ENCODE peak calls at places on chromosomes 4 and X, in four cellular contexts. S is fibroblast of lung, R is suprapubic skin, N is upper lobe of right lung. I is an unnamed sample.

GRCh38 chr4:6343950-6344408 is 74.3 kb downstream of the WFS1 start:
- DNase-seq in N (no peak), R (no peak), S (peak; percentile 82), I (peak; percentile 8)

GRCh38 chr4:8721621-8722020 is 129.1 kb downstream of the CPZ start:
- DNase-seq in R (no peak), N (no peak), S (no peak), I (no peak)

GRCh38 chrX:1481636-1482529 is 29.2 kb upstream of the ASMTL start:
- DNase-seq in S (peak; percentile 63), N (peak; percentile 71), R (peak; percentile 67), I (peak; percentile 6)

GRCh38 chr4:26930964-26931363 is 70.3 kb downstream of the STIM2 start:
- DNase-seq in R (no peak), S (peak; percentile 12), N (no peak), I (no peak)

GRCh38 chrX:130395341-130395740 is 6.4 kb upstream of the RBMX2 start:
- DNase-seq in S (no peak), R (no peak), N (no peak), I (no peak)

GRCh38 chr4:87805971-87806370 is 6.6 kb downstream of the IBSP start:
- DNase-seq in S (peak; percentile 43), N (no peak), R (no peak), I (no peak)

GRCh38 chrX:130216312-130216711 is 44.5 kb downstream of the RAB33A start:
- DNase-seq in S (peak; percentile 15), N (no peak), R (no peak), I (no peak)

GRCh38 chrX:10159069-10159468 is 2.3 kb downstream of the CLCN4 start:
- DNase-seq in N (no peak), R (no peak), S (no peak), I (no peak)

GRCh38 chrX:33725556-33726232 is 406.4 kb downstream of the FAM47A start:
- DNase-seq in N (no peak), R (no peak), S (no peak), I (no peak)

GRCh38 chr4:180913750-180914149 is 1329.5 kb upstream of the TENM3 start:
- DNase-seq in N (no peak), R (no peak), S (peak; percentile 91), I (no peak)

GRCh38 chrX:367866-368265 is 18.8 kb downstream of the PPP2R3B start:
- DNase-seq in S (no peak), N (no peak), R (no peak), I (no peak)

GRCh38 chrX:78652971-78653822 is 5.9 kb downstream of the RTL3 start:
- DNase-seq in N (no peak), R (no peak), S (peak; percentile 92), I (peak; percentile 78)

GRCh38 chr4:7721984-7722551 is 217.6 kb downstream of the AFAP1 start:
- DNase-seq in N (no peak), R (no peak), S (no peak), I (no peak)

GRCh38 chrX:40671126-40671525 is 23.8 kb upstream of the CXorf38 start:
- DNase-seq in S (peak; percentile 21), N (no peak), R (no peak), I (no peak)

GRCh38 chrX:45449982-45450381 is 249.3 kb upstream of the DIPK2B start:
- DNase-seq in N (no peak), S (peak; percentile 50), R (no peak), I (peak; percentile 19)

GRCh38 chr4:25313194-25313895 is 771 bp downstream of the ZCCHC4 start:
- DNase-seq in R (no peak), S (no peak), N (no peak), I (no peak)

GRCh38 chr4:519885-520595 is 21.0 kb downstream of the PIGG start:
- DNase-seq in S (no peak), N (no peak), R (no peak), I (no peak)

GRCh38 chrX:39492495-39493162 is 605.1 kb downstream of the BCOR start:
- DNase-seq in R (no peak), S (no peak), N (no peak), I (no peak)

GRCh38 chr4:184306949-184307348 is 89.3 kb upstream of the ENPP6 start:
- DNase-seq in S (peak; percentile 36), N (no peak), R (no peak), I (no peak)

GRCh38 chr4:86595426-86595805 is 1.3 kb downstream of the PTPN13 start:
- DNase-seq in S (peak; percentile 45), N (no peak), R (no peak), I (no peak)

GRCh38 chr4:98710831-98711230 is 52.4 kb upstream of the TSPAN5 start:
- DNase-seq in N (no peak), R (no peak), S (peak; percentile 31), I (no peak)

GRCh38 chr4:168699224-168699878 is 202.5 kb downstream of the PALLD start:
- DNase-seq in N (no peak), R (no peak), S (no peak), I (no peak)

GRCh38 chrX:16992902-16993301 is 46.4 kb downstream of the REPS2 start:
- DNase-seq in R (no peak), S (no peak), N (no peak), I (no peak)

GRCh38 chrX:16992411-16992810 is 46.0 kb downstream of the REPS2 start:
- DNase-seq in S (no peak), R (no peak), N (no peak), I (no peak)

GRCh38 chrX:16990839-16991238 is 44.4 kb downstream of the REPS2 start:
- DNase-seq in N (no peak), S (no peak), R (no peak), I (no peak)

GRCh38 chrX:16997313-16997712 is 50.9 kb downstream of the REPS2 start:
- DNase-seq in S (no peak), R (no peak), N (no peak), I (no peak)

GRCh38 chrX:16993791-16994318 is 47.4 kb downstream of the REPS2 start:
- DNase-seq in R (no peak), N (no peak), S (no peak), I (no peak)
- TF ChIP-seq CTCF in R (no peak), N (no peak), S (no peak), I (no peak)

GRCh38 chr4:16136321-16136720 is 52.5 kb upstream of the PROM1 start:
- DNase-seq in R (no peak), S (peak; percentile 19), N (no peak), I (no peak)
- H3K4me3 ChIP-seq in R (no peak overlapping the region), S (no peak overlapping the region), N (no peak overlapping the region), I (no peak overlapping the region)

GRCh38 chr4:119490335-119490734 is 138.3 kb downstream of the PDE5A start:
- DNase-seq in S (peak; percentile 23), R (no peak), N (no peak), I (no peak)
- TF ChIP-seq CTCF in S (peak; percentile 45), R (no peak), N (peak; percentile 11), I (peak; percentile 49)

GRCh38 chr4:24273148-24273547 is 311.2 kb downstream of the DHX15 start:
- DNase-seq in R (no peak), N (no peak), S (no peak), I (no peak)
- H3K4me3 ChIP-seq in R (no peak overlapping the region), N (no peak overlapping the region), S (no peak overlapping the region), I (no peak overlapping the region)

DNA sequence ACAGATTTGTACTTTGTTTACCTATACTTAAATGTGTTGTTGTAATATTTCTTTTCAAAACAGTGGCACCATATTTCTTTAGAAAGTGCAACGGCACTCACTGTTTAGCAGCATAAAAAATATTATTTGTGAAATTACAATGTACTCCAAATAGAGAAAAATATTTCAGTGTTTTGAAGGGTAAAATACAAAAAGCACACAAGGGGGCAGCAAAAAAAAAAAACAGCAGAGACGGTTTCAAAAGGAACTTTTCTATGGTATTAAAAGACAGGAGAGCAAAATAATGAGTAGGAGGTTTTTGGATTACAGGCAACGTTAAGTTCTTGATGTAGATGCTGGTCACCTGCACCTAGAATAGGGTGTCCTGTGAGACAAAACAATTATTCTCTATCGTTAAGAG is 2.0 kb downstream of the NUDT11 start:
- DNase-seq in N (no peak), S (no peak), R (no peak), I (no peak)
- TF ChIP-seq CTCF in N (no peak), S (peak; percentile 19), R (no peak), I (peak; percentile 10)

GRCh38 chr4:2811830-2812599 is 19.1 kb downstream of the SH3BP2 start:
- DNase-seq in S (peak; percentile 45), N (peak; percentile 90), R (peak; percentile 85), I (no peak)
- H3K4me3 ChIP-seq in S (peak overlapping the region; percentile 14), N (peak overlapping the region; percentile 62), R (peak overlapping the region; percentile 44), I (no peak overlapping the region)

DNA sequence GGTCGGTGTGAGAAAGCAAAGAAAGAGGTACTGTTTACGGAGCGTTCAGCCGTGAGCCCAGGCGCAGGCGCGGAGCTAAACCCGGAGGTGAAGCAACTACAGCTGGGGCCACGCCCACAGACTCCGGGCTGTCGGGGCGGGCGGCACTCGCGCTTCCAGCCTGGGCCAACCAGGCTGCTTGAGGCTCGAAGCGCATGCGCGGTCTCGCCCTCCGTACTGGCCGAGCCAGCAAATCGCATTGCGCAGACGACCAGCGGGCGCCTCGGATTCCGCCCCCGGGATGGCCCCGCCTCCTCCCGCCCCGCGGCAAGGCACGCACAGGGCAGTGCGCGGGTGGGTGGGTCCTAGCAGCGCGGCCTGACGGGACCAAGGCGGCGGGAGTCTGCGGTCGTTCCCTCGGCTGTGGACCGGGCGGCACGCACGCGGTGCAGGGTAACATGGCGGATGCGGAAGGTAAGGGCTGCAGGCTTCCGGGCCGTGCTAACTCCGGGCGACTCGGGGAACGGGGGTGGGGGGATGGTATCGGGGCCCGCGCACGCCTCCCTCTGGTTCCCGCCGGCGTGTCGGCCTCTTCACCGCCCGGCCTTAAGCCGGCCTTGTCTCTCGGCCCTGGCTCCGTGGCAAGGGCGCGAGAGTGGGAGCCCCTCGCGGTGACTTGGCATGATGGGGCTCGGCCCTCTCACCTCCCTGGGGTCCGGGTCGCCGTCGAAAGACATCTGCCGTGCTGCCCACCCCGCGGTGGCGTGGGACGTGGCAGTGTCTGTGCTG is at the start of gene DKC1:
- DNase-seq in S (peak; percentile 90), N (peak; percentile 98), R (peak; percentile 93), I (peak; percentile 84)
- TF ChIP-seq CTCF in S (no peak), N (no peak), R (no peak), I (no peak)